ENCODE peak calls at places on chromosomes 11 and 22, in nine cellular contexts. X is Peyer's patch, R is tibial artery, G is germinal center, U is osteocyte, L is choroid plexus epithelial cell, D is fibroblast of pulmonary artery, Z is kidney, N is endothelial cell. T is an unnamed sample.

GRCh38 chr11:95487391-95487790 is 256.4 kb upstream of the SESN3 start:
- DNase-seq in U (no peak), R (no peak), G (peak), D (no peak), N (no peak), X (peak), Z (no peak), L (no peak), T (no peak)

GRCh38 chr11:64141081-64141783 is 24.7 kb downstream of the MACROD1 start:
- DNase-seq in U (no peak), X (no peak), D (no peak), Z (peak), N (no peak), L (no peak), G (no peak), R (no peak), T (no peak)

GRCh38 chr11:68411501-68411991 is 49.0 kb upstream of the PPP6R3 start:
- DNase-seq in X (peak), R (no peak), Z (no peak), U (no peak), L (no peak), N (no peak), D (no peak), G (no peak), T (no peak)

GRCh38 chr11:106950067-106950491 is 68.2 kb downstream of the GUCY1A2 start:
- DNase-seq in U (no peak), L (no peak), D (no peak), Z (no peak), R (no peak), N (no peak), X (no peak), G (no peak), T (no peak)

GRCh38 chr22:16609548-16610261 is 17.1 kb upstream of the CCT8L2 start:
- DNase-seq in L (no peak), R (no peak), Z (no peak), G (no peak), U (no peak), X (no peak), N (no peak), D (no peak), T (no peak)

GRCh38 chr22:41876675-41877074 is 38.2 kb downstream of the SHISA8 start:
- DNase-seq in R (no peak), U (no peak), L (no peak), G (no peak), D (no peak), N (no peak), X (no peak), Z (no peak), T (no peak)

GRCh38 chr11:105148241-105148640 is 8.7 kb upstream of the CARD18 start:
- DNase-seq in N (no peak), Z (no peak), R (no peak), U (no peak), G (no peak), D (no peak), X (no peak), L (peak), T (no peak)

GRCh38 chr11:11581493-11581880 is 40.3 kb downstream of the GALNT18 start:
- DNase-seq in D (no peak), Z (no peak), U (no peak), X (no peak), N (no peak), L (no peak), G (no peak), R (no peak), T (no peak)

GRCh38 chr11:68854273-68854958 is 12.7 kb upstream of the CPT1A start:
- DNase-seq in Z (peak), U (no peak), G (no peak), N (no peak), L (no peak), D (no peak), R (no peak), X (no peak), T (no peak)

GRCh38 chr11:44607987-44608386 is 42.5 kb downstream of the CD82 start:
- DNase-seq in X (no peak), L (peak), G (no peak), Z (no peak), N (no peak), D (peak), R (no peak), U (no peak), T (no peak)